ENCODE peak calls at places on chromosomes 1 and 21, in four cellular contexts. V is skeletal muscle cell, U is cardiac muscle cell, I is fibroblast of villous mesenchyme. D is an unnamed sample.

GRCh38 chr21:45990049-45990711 is 8.6 kb downstream of the COL6A1 start:
- DNase-seq in V (no peak), I (no peak), U (no peak), D (no peak)

GRCh38 chr1:222781251-222781650 is 33.6 kb upstream of the DISP1 start:
- DNase-seq in I (no peak), U (no peak), V (no peak), D (no peak)

GRCh38 chr21:36725793-36726386 is 27.0 kb downstream of the SIM2 start:
- DNase-seq in U (no peak), V (no peak), I (no peak), D (no peak)

GRCh38 chr21:25297117-25297516 is 310.2 kb downstream of the MRPL39 start:
- DNase-seq in I (no peak), U (no peak), V (no peak), D (no peak)

GRCh38 chr1:111769517-111770146 is 13.9 kb downstream of the DDX20 start:
- DNase-seq in V (peak), U (peak), I (peak), D (peak)

GRCh38 chr1:29621826-29622435 is 385.6 kb downstream of the PTPRU start:
- DNase-seq in I (no peak), U (no peak), V (peak), D (no peak)

GRCh38 chr1:7781923-7782495 is 2.1 kb upstream of the PER3 start:
- DNase-seq in U (no peak), I (no peak), V (no peak), D (no peak)

GRCh38 chr1:166353162-166353561 is 186.4 kb upstream of the FAM78B start:
- DNase-seq in I (no peak), V (no peak), U (no peak), D (no peak)

GRCh38 chr1:167442142-167442848 is 76.0 kb downstream of the CD247 start:
- DNase-seq in I (peak), U (peak), V (peak), D (peak)

GRCh38 chr1:99645199-99645598 is 714 bp upstream of the PALMD start:
- DNase-seq in I (peak), U (peak), V (peak), D (no peak)

GRCh38 chr1:198175418-198176170 is 18.8 kb downstream of the NEK7 start:
- DNase-seq in U (no peak), I (peak), V (no peak), D (no peak)

GRCh38 chr1:162564762-162565218 is 3.3 kb downstream of the UAP1 start:
- DNase-seq in V (no peak), I (no peak), U (peak), D (no peak)

GRCh38 chr1:7659514-7659913 is 111.6 kb upstream of the VAMP3 start:
- DNase-seq in U (no peak), V (no peak), I (no peak), D (no peak)

DNA sequence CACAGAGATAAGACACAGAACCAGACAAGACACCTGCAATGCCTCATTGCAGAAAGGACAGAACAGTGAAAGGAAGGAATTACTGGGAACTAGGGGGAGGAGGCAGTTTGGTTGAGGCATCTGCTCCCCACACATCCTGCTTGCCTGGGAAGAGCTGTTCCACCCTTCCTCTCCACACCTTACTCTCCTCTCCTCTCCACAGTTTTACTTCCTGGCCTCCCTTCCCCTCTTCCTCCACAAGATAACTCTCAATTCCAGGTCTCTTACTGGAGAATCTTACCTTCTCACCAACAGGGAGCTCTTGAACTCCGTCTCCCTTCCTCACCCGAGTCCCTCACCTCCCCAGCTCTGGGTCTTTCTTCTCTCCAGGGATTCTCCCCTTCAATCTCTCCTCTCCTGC is 2.1 kb downstream of the ELOVL1 start:
- DNase-seq in V (no peak), U (no peak), I (no peak), D (no peak)
- H3K4me3 ChIP-seq in V (no peak), U (no peak), I (no peak), D (no peak)

DNA sequence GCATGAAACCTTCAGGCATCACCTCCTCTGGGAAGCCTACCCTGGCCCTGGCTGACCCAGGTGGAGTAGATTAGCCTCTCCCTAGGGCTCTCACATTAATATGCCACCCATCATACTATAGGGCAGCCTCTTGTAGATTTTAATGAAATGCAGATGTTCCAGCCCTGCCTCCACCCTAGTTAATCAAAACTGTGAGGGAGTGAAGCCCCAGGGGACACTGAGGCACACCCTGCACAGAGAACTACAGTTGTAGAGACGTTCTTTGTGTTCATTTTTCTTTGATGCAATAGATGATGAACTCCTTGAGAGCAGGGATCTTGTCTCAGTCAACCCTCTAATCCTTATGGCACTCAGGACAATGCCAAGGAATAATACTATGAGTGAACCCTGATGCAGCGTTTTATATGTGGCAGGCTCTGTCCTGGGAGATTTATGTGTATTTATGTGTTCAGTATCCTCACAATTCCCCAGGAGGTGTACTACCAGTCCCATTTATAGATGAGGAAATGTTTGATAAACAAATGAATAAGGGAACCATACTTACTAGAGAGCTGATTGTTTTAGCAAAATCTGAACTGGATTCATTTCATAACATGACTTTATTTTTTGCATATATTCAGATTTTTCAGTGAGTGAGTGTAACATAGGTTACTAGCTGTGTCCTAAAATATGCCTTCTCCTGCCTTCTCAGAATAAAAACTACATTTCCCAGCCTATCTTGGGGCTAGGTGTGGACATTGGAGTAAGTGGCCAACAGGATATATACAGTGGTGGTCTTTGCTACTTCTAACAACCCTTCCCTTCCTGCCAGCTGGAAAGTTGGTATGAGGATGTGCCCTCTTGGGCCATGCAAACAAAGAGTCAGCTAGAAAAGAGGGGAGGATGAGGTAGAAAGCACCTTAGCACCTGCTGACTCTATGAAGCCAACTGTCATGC is 23.5 kb upstream of the PRELP start:
- DNase-seq in I (no peak), U (no peak), V (no peak), D (no peak)
- H3K4me3 ChIP-seq in I (no peak), U (no peak), V (no peak), D (no peak)

GRCh38 chr1:169745015-169745861 is 11.4 kb upstream of the SELE start:
- DNase-seq in U (peak), I (no peak), V (peak), D (no peak)
- H3K4me3 ChIP-seq in U (no peak), I (no peak), V (no peak), D (no peak)

GRCh38 chr1:114750780-114751179 is 7.0 kb downstream of the CSDE1 start:
- DNase-seq in U (no peak), V (peak), I (no peak), D (no peak)

GRCh38 chr1:114755006-114755936 is 2.5 kb downstream of the CSDE1 start:
- DNase-seq in U (no peak), V (no peak), I (peak), D (no peak)

GRCh38 chr1:114756009-114756892 is 1.5 kb downstream of the CSDE1 start:
- DNase-seq in V (no peak), U (no peak), I (peak), D (no peak)

GRCh38 chr1:114749835-114750234 is 7.9 kb downstream of the CSDE1 start:
- DNase-seq in I (no peak), U (no peak), V (no peak), D (no peak)

GRCh38 chr1:114753143-114753542 is 4.6 kb downstream of the CSDE1 start:
- DNase-seq in I (no peak), V (no peak), U (no peak), D (no peak)
- H3K4me3 ChIP-seq in I (no peak), V (no peak), U (no peak), D (no peak)

GRCh38 chr1:1040004-1040991 is 20.4 kb downstream of the AGRN start:
- DNase-seq in I (peak), U (peak), V (peak), D (peak)
- H3K4me3 ChIP-seq in I (peak), U (peak), V (peak), D (peak)

GRCh38 chr1:2415337-2415736 is 3.0 kb upstream of the PEX10 start:
- DNase-seq in U (no peak), V (no peak), I (no peak), D (no peak)

GRCh38 chr1:2413495-2414296 is 1.3 kb upstream of the PEX10 start:
- DNase-seq in U (no peak), I (no peak), V (no peak), D (no peak)

GRCh38 chr1:2415801-2416208 is 3.4 kb upstream of the PEX10 start:
- DNase-seq in U (no peak), I (no peak), V (no peak), D (no peak)

GRCh38 chr1:2412773-2413494 is 570 bp upstream of the PEX10 start:
- DNase-seq in I (peak), U (peak), V (no peak), D (no peak)

GRCh38 chr1:2414297-2414958 is 2.1 kb upstream of the PEX10 start:
- DNase-seq in V (no peak), I (peak), U (peak), D (no peak)
- H3K4me3 ChIP-seq in V (no peak), I (no peak), U (no peak), D (no peak)